ENCODE peak calls at places on chromosomes 5 and 9, in eight cellular contexts. F is astrocyte of the spinal cord, G is RWPE1, Y is fibroblast of lung, Q is Panc1, K is sigmoid colon, C is thyroid gland, R is GM20000. P is an unnamed sample.

GRCh38 chr5:6962256-6962655 is 249.0 kb downstream of the TENT4A start:
- DNase-seq in K (no peak), G (no peak), R (no peak), Y (no peak), F (no peak), C (no peak), Q (no peak), P (no peak)

GRCh38 chr9:95783426-95783975 is 92.0 kb upstream of the ERCC6L2 start:
- DNase-seq in R (no peak), K (no peak), C (no peak), G (no peak), Q (no peak), F (peak; percentile 67), Y (peak; percentile 84), P (peak; percentile 82)

GRCh38 chr9:111118256-111118950 is 80.1 kb upstream of the LPAR1 start:
- DNase-seq in F (peak; percentile 56), C (no peak), Q (no peak), R (no peak), K (no peak), Y (peak; percentile 77), G (no peak), P (no peak)

GRCh38 chr5:43416988-43417394 is 4.8 kb upstream of the CCL28 start:
- DNase-seq in R (no peak), G (no peak), F (no peak), K (no peak), Q (no peak), C (no peak), Y (no peak), P (no peak)

GRCh38 chr5:165405340-165405739 is 1899.9 kb downstream of the MAT2B start:
- DNase-seq in R (no peak), Q (no peak), F (no peak), G (no peak), C (no peak), K (no peak), Y (no peak), P (no peak)

GRCh38 chr5:16992006-16992405 is 55.9 kb upstream of the MYO10 start:
- DNase-seq in R (no peak), C (no peak), Q (no peak), G (no peak), K (no peak), Y (peak; percentile 92), F (peak; percentile 85), P (peak; percentile 20)

GRCh38 chr5:20678814-20679298 is 690.9 kb upstream of the CDH18 start:
- DNase-seq in Y (peak; percentile 95), G (peak; percentile 85), C (no peak), K (no peak), F (peak; percentile 89), R (no peak), Q (peak; percentile 79), P (peak; percentile 95)

GRCh38 chr5:115393239-115393638 is 96.8 kb upstream of the CCDC112 start:
- DNase-seq in F (no peak), R (no peak), C (no peak), Q (no peak), K (no peak), Y (no peak), G (no peak), P (no peak)

GRCh38 chr5:132281856-132282614 is 12.2 kb upstream of the SLC22A4 start:
- DNase-seq in G (no peak), R (no peak), K (no peak), C (no peak), Q (no peak), F (no peak), Y (no peak), P (peak; percentile 41)

GRCh38 chr5:91109634-91110033 is 273.5 kb downstream of the ARRDC3 start:
- DNase-seq in R (no peak), Q (no peak), G (no peak), K (no peak), Y (no peak), C (no peak), F (peak; percentile 54), P (no peak)

GRCh38 chr9:1869843-1870242 is 145.3 kb upstream of the SMARCA2 start:
- DNase-seq in K (no peak), F (no peak), G (no peak), Y (no peak), Q (no peak), C (peak; percentile 10), R (peak; percentile 45), P (peak; percentile 54)

GRCh38 chr5:176560364-176560763 is 11.2 kb downstream of the CDHR2 start:
- DNase-seq in K (no peak), F (no peak), Y (no peak), R (no peak), Q (no peak), G (no peak), C (no peak), P (no peak)

GRCh38 chr5:95962785-95963184 is 1.1 kb upstream of the ELL2 start:
- DNase-seq in F (no peak), K (no peak), Q (peak; percentile 24), R (no peak), Y (no peak), G (peak; percentile 56), C (no peak), P (no peak)

GRCh38 chr9:13035822-13036221 is 243.7 kb downstream of the MPDZ start:
- DNase-seq in Q (no peak), F (no peak), K (no peak), Y (peak; percentile 41), G (no peak), C (no peak), R (no peak), P (no peak)

GRCh38 chr9:122036408-122036807 is 56.7 kb downstream of the TTLL11 start:
- DNase-seq in R (no peak), F (no peak), K (no peak), C (no peak), Q (no peak), G (no peak), Y (no peak), P (no peak)

GRCh38 chr9:122032346-122032745 is 60.8 kb downstream of the TTLL11 start:
- DNase-seq in C (no peak), K (no peak), Y (no peak), R (no peak), F (no peak), Q (no peak), G (no peak), P (no peak)

GRCh38 chr9:122031806-122032205 is 61.3 kb downstream of the TTLL11 start:
- DNase-seq in Q (no peak), C (no peak), F (peak; percentile 29), R (no peak), K (no peak), Y (peak; percentile 40), G (no peak), P (no peak)

GRCh38 chr9:122031157-122031556 is 62.0 kb downstream of the TTLL11 start:
- DNase-seq in G (no peak), K (no peak), C (no peak), Y (no peak), Q (no peak), R (no peak), F (no peak), P (no peak)

DNA sequence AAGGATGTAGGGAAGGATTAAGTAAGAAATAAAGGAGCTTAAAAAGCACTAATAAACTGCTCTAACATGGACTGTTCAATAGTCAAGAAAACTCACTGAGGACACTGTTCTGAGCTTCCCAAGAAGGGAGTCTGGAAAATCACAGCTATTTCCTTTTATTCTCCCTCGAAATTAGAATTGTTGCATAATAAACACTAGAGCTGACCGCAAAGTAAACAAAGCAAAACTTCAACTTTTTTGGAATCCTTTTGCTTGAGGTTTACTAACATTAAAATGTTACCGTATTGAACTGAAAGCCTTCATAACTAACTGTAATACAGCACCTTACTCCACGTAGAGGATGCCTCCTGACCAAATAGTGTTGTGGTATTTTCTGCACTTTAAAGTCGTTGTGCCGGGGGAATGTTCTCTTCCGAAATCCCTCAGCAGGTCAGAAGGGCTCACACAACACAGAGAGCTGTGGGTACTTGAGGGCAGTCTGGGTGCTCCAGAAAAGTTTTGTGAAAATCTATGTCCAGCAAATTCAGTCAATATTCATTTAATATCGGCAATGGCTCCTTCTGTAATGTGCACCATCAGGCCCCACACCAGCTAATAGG is 59.2 kb downstream of the TTLL11 start:
- DNase-seq in K (no peak), R (no peak), G (no peak), Y (no peak), C (no peak), F (no peak), Q (no peak), P (no peak)
- TF ChIP-seq CTCF in K (no peak), R (no peak), G (no peak), Y (no peak), C (no peak), F (no peak), Q (no peak), P (no peak)

GRCh38 chr9:108476574-108476973 is 379.2 kb downstream of the ACTL7B start:
- DNase-seq in Y (peak; percentile 44), K (no peak), Q (no peak), R (no peak), C (no peak), F (peak; percentile 24), G (peak; percentile 48), P (peak; percentile 26)
- TF ChIP-seq CTCF in Y (no peak), K (no peak), Q (no peak), R (no peak), C (no peak), F (no peak), G (no peak), P (no peak)

DNA sequence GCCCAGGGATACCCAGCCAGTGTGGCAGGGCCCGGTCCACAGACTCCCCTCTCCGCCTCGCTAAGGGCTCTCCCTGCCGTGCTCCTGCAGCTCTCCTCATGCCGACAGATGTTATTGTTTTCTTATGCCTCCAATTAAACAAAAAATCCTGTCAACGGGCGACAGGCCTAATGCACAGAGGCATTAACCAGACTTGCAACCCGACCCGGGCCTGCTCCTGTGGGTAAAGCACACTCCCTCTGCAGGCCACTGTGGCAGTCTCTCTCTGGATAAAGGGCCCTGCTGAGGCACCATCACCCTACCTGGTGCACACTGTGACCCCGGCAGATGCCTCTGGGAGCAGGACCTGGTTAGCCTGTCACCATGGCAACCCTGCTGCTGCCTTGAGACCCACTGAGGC is 27.5 kb upstream of the HAND1 start:
- DNase-seq in G (no peak), Q (no peak), Y (no peak), F (no peak), C (no peak), K (peak; percentile 65), R (no peak), P (no peak)
- TF ChIP-seq CTCF in G (no peak), Q (no peak), Y (no peak), F (no peak), C (no peak), K (peak; percentile 11), R (no peak), P (no peak)

GRCh38 chr9:128190516-128191405 is 611 bp downstream of the CIZ1 start:
- DNase-seq in Y (no peak), C (no peak), K (no peak), Q (no peak), R (peak; percentile 52), G (no peak), F (no peak), P (peak; percentile 6)

GRCh38 chr9:128191406-128192046 is at the start of gene CIZ1:
- DNase-seq in Y (peak; percentile 77), F (peak; percentile 79), C (peak; percentile 77), R (peak; percentile 98), K (peak; percentile 90), Q (no peak), G (peak; percentile 92), P (peak; percentile 74)

GRCh38 chr9:128193469-128194096 is 2.2 kb upstream of the CIZ1 start:
- DNase-seq in G (no peak), C (no peak), Q (no peak), R (no peak), F (no peak), Y (no peak), K (no peak), P (no peak)

GRCh38 chr9:128190013-128190412 is 1.4 kb downstream of the CIZ1 start:
- DNase-seq in C (no peak), R (no peak), Y (no peak), Q (no peak), F (no peak), G (no peak), K (no peak), P (no peak)

GRCh38 chr9:128192601-128193371 is 1.4 kb upstream of the CIZ1 start:
- DNase-seq in C (peak; percentile 90), R (peak; percentile 80), F (peak; percentile 82), Y (peak; percentile 84), Q (peak; percentile 75), K (peak; percentile 93), G (peak; percentile 94), P (peak; percentile 79)
- TF ChIP-seq CTCF in C (no peak), R (peak; percentile 67), F (peak; percentile 20), Y (no peak), Q (peak; percentile 84), K (no peak), G (peak; percentile 23), P (no peak)